ENCODE peak calls at places on chromosomes 11 and 22, in eight cellular contexts. S is CD4-positive, CD25-positive, alpha-beta regulatory T cell; Y is effector memory CD4-positive, alpha-beta T cell; A is mucosa of descending colon; I is right lobe of liver; E is stomach; J is fibroblast of lung; U is IMR-90. O is an unnamed sample.

GRCh38 chr11:58893899-58894298 is 45.4 kb upstream of the GLYATL1 start:
- DNase-seq in S (no peak), Y (no peak), A (no peak), I (no peak), E (no peak), J (no peak), U (no peak), O (no peak)

GRCh38 chr11:132848336-132848735 is 684.0 kb downstream of the OPCML start:
- DNase-seq in S (no peak), Y (no peak), A (no peak), I (no peak), E (no peak), J (peak; percentile 89), U (peak; percentile 7), O (no peak)

GRCh38 chr11:117827521-117828511 is 3.3 kb upstream of the FXYD2 start:
- DNase-seq in S (no peak), Y (peak; percentile 26), A (peak; percentile 30), I (no peak), E (peak; percentile 24), J (no peak), U (no peak), O (no peak)

GRCh38 chr11:65425105-65425970 is 2.7 kb downstream of the NEAT1 start:
- DNase-seq in S (peak; percentile 82), Y (peak; percentile 78), A (peak; percentile 50), I (peak; percentile 39), E (peak; percentile 60), J (peak; percentile 83), U (peak; percentile 78), O (peak; percentile 12)

GRCh38 chr11:69498614-69499175 is 17.2 kb downstream of the LINC01488 start:
- DNase-seq in S (no peak), Y (no peak), A (peak; percentile 8), I (no peak), E (no peak), J (no peak), U (no peak), O (no peak)

GRCh38 chr11:113090716-113091577 is 129.7 kb downstream of the NCAM1 start:
- DNase-seq in S (no peak), Y (no peak), A (no peak), I (no peak), E (no peak), J (no peak), U (no peak), O (no peak)

GRCh38 chr11:8263109-8263768 is 439 bp downstream of the LMO1 start:
- DNase-seq in S (no peak), Y (no peak), A (no peak), I (no peak), E (no peak), J (peak; percentile 12), U (no peak), O (no peak)

GRCh38 chr11:102401905-102402304 is 50.7 kb downstream of the TMEM123 start:
- DNase-seq in S (no peak), Y (no peak), A (no peak), I (no peak), E (no peak), J (no peak), U (no peak), O (no peak)

GRCh38 chr11:73314121-73314948 is 6.3 kb downstream of the ARHGEF17 start:
- DNase-seq in S (no peak), Y (no peak), A (no peak), I (no peak), E (no peak), J (peak; percentile 80), U (peak; percentile 72), O (peak; percentile 49)

DNA sequence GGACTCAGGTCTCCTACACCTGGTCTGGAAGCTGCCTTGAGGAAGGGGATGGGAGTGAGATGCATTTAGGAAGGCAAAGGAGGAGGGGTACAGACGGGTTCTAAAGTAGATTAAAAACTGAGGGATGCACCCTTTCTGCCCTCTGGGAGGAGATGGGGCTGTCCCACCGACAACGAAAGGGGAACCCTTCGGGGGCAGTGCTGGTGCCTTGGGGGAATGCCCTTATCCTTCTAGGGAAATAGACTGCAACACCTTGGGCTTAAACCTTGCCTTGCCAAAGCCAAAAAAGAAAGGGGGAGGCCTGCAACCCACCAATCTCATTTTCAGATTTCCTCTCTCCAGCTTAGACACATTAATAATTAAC is 89.8 kb downstream of the PLEKHA7 start:
- DNase-seq in S (no peak), Y (no peak), A (peak; percentile 40), I (no peak), E (no peak), J (no peak), U (no peak), O (no peak)
- H3K4me3 ChIP-seq in S (no peak overlapping the region), Y (no peak overlapping the region), A (no peak overlapping the region), I (peak overlapping the region; percentile 44), E (peak overlapping the region; percentile 47), J (no peak overlapping the region), U (no peak overlapping the region), O (peak overlapping the region; percentile 72)

DNA sequence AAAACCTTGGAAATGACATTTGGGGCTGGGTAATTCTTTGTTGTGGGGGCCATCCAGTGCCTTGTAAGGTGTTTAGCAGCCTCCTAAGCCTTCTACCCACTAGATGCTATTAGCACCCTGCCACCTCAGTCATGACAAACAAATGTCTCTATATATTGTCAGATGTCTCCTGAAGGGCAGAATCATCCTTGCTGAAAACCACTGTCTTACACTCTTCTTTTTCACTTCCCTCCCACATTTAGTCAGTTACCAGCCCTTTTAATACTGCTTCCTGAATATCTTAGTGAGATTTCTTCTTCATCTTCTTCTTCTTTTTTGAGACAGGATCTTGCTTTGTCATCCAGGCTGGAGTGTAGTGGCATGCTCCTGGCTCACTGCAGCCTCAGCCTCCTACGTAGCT is 33.1 kb downstream of the TNRC6B start:
- DNase-seq in S (no peak), Y (no peak), A (no peak), I (no peak), E (no peak), J (no peak), U (no peak), O (no peak)
- H3K4me1 ChIP-seq in S (peaks cover 37% of the 10 kb centered on the region), Y (peaks cover 29% of the 10 kb centered on the region), A (peaks cover 13% of the 10 kb centered on the region), I (no peaks in the 10 kb centered on the region), E (peaks cover 25% of the 10 kb centered on the region), J (no peaks in the 10 kb centered on the region), U (no peaks in the 10 kb centered on the region), O (peaks cover 77% of the 10 kb centered on the region)

DNA sequence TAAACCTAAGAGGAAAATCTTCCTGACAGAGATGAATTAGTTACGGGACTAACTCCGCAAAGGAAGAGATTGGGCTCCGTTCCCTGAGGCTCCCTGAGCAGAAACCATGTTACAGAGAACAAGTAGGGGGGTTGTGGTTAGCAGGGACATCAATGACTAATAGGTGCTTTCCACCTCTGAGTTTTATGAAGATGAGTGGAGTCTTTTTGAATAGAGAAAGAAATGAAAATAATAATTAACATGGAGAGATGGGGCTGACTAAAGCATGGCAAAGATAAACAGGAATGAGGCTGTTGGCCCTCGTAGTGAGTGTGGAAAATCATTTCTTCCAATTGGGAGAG is 47.5 kb upstream of the PICALM start:
- DNase-seq in S (peak; percentile 23), Y (peak; percentile 2), A (no peak), I (no peak), E (no peak), J (peak; percentile 99), U (peak; percentile 98), O (no peak)
- H3K4me3 ChIP-seq in S (peak overlapping the region; percentile 46), Y (no peak overlapping the region), A (no peak overlapping the region), I (no peak overlapping the region), E (no peak overlapping the region), J (no peak overlapping the region), U (no peak overlapping the region), O (no peak overlapping the region)

DNA sequence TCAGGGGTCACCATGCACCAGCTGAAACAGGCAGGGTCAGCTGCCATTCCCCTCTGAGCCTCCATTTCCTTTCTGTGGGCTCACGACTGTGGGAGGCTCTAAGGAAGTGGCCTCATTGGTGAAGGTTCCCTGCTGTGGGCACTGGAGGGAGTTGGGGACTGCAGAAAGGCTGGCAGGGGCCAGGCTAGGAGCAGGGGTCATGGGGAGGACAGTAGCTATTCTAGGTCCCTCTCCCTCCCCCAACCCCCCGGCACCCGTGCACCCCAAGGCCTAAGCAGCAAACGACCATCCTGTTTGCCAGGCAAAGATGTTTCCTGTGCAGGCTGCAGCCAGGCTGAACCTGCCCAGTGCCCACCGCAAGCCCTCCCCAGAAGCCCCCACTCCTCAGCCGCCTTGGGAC is 189.5 kb downstream of the MN1 start:
- DNase-seq in S (no peak), Y (no peak), A (no peak), I (no peak), E (no peak), J (no peak), U (no peak), O (no peak)
- H3K4me1 ChIP-seq in S (no peaks in the 10 kb centered on the region), Y (no peaks in the 10 kb centered on the region), A (no peaks in the 10 kb centered on the region), I (no peaks in the 10 kb centered on the region), E (peaks cover 7% of the 10 kb centered on the region), J (no peaks in the 10 kb centered on the region), U (no peaks in the 10 kb centered on the region), O (peaks cover 8% of the 10 kb centered on the region)

DNA sequence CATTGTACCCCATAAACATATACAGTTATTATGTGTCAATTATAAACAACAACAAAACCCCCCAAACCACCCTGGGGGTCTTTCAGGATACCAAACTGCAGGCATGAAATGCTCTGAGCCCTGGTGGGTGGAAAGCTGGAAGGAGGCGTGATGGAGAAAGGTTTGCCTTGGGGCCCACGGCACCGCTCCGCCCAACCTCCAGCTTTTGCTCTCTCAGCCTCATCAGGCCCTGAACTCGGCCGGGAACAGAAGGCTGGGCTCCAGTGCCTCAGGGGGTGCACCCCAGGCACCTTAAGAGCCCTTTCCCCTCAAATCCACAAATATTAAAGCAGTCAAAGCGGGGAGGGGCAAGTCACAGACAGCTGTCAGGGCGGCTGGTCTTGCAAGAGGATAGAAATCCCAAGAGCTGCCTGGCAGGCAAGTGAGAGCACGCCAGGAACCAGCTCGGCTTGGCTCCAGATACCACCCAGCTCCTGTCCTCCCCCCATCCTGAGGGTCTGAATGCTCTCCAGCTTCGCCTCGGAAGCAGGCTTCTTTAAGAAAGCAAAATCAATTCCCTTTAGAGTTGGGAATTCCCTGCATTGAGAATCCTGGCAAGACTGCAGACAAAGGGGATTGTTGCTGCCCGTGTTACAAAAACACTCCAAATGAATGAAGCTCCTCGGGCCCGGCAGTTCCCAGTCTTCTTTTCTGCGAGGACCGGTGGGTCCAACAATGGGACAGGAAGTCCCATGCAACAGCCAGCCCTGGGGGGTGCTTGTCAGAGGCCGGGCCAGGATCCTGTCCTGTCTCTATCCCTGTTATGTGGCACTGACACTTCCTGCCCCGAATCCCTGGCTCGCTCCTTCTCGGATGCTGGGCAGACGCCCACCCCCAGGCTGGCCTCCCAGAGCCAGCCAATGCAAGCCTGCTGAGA is 80.8 kb downstream of the NAT10 start:
- DNase-seq in S (no peak), Y (no peak), A (no peak), I (no peak), E (no peak), J (no peak), U (no peak), O (no peak)
- H3K4me3 ChIP-seq in S (no peak overlapping the region), Y (no peak overlapping the region), A (no peak overlapping the region), I (no peak overlapping the region), E (no peak overlapping the region), J (no peak overlapping the region), U (no peak overlapping the region), O (no peak overlapping the region)

DNA sequence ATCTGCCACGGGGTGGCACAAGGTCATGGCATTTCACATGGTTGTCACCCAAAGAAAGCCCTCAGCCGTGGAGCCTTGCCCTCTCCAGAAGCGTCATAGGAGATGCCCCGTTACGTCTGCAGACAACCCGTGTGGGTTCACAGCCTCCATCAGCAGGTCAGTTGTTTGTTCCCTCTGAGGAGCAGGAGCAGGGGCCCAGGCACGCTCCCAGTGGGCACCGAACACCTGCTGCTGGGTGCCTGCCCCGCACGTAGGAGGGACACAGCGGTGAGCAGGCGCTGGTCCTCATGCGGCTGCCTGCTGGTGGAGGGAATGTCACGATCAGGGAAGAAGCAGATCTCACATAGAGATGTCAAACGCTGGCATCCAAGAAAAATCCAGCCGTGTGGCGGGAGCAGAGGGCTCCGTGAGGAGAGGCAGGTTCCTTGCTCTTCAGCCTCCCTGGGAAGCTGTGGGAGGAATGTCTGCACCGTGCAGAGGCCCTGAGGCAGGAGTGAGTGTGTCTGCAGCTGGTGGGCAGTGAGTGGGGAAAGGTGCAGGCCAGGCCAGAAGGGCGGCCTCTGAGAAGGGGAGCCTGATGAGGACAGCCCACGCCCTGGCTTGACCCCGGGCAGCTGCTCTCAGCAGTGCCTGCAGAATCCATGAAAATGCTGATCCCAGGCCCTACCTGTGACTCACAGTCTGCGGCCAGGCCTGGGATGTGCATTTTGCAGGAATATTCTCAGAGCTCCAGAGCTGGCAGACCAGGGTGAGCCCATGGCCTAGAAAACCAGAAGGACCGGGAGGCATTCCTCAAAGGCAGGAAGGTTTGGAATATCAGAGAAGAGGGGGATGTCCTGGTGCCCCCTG is 36.4 kb upstream of the TH start:
- DNase-seq in S (no peak), Y (no peak), A (no peak), I (no peak), E (peak; percentile 19), J (no peak), U (no peak), O (peak; percentile 8)
- H3K4me1 ChIP-seq in S (no peaks in the 10 kb centered on the region), Y (no peaks in the 10 kb centered on the region), A (peaks cover 16% of the 10 kb centered on the region), I (no peaks in the 10 kb centered on the region), E (peaks cover 48% of the 10 kb centered on the region), J (no peaks in the 10 kb centered on the region), U (no peaks in the 10 kb centered on the region), O (no peaks in the 10 kb centered on the region)